ENCODE peak calls at places on chromosomes 12 and 14, in ten cellular contexts. One of them, this sample, is unnamed.
A peak's percentile ranks its signal among the peaks of the same experiment; 100 is the strongest.

GRCh38 chr14:88974991-88975835 is 150.8 kb downstream of the TTC8 start:
- DNase-seq in HFF-Myc: no peak
- DNase-seq in cardiac fibroblast: peak; percentile 14
- DNase-seq in pancreas: no peak
- DNase-seq in IMR-90: no peak
- DNase-seq in MCF 10A: no peak
- DNase-seq in OCI-LY7: no peak
- DNase-seq in AG09319: no peak
- DNase-seq in mesothelial cell of epicardium: no peak
- DNase-seq in WTC11: no peak
- DNase-seq in this sample: no peak

GRCh38 chr14:103401223-103402214 is 16.3 kb downstream of the MARK3 start:
- DNase-seq in HFF-Myc: peak; percentile 57
- DNase-seq in cardiac fibroblast: peak; percentile 72
- DNase-seq in pancreas: no peak
- DNase-seq in IMR-90: peak; percentile 87
- DNase-seq in MCF 10A: peak; percentile 45
- DNase-seq in OCI-LY7: no peak
- DNase-seq in AG09319: no peak
- DNase-seq in mesothelial cell of epicardium: no peak
- DNase-seq in WTC11: no peak
- DNase-seq in this sample: peak; percentile 28

GRCh38 chr12:79938843-79939242 is 3.9 kb upstream of the PPP1R12A start:
- DNase-seq in HFF-Myc: no peak
- DNase-seq in cardiac fibroblast: no peak
- DNase-seq in pancreas: no peak
- DNase-seq in IMR-90: no peak
- DNase-seq in MCF 10A: no peak
- DNase-seq in OCI-LY7: no peak
- DNase-seq in AG09319: no peak
- DNase-seq in mesothelial cell of epicardium: no peak
- DNase-seq in WTC11: no peak
- DNase-seq in this sample: no peak

GRCh38 chr12:108823804-108824203 is 33.6 kb downstream of the SSH1 start:
- DNase-seq in HFF-Myc: no peak
- DNase-seq in cardiac fibroblast: peak; percentile 33
- DNase-seq in pancreas: no peak
- DNase-seq in IMR-90: no peak
- DNase-seq in MCF 10A: no peak
- DNase-seq in OCI-LY7: no peak
- DNase-seq in AG09319: no peak
- DNase-seq in mesothelial cell of epicardium: no peak
- DNase-seq in WTC11: no peak
- DNase-seq in this sample: no peak

GRCh38 chr12:126668538-126668937 is 1598.4 kb upstream of the TMEM132C start:
- DNase-seq in HFF-Myc: peak; percentile 49
- DNase-seq in cardiac fibroblast: peak; percentile 69
- DNase-seq in pancreas: no peak
- DNase-seq in IMR-90: no peak
- DNase-seq in MCF 10A: peak; percentile 97
- DNase-seq in OCI-LY7: no peak
- DNase-seq in AG09319: peak; percentile 81
- DNase-seq in mesothelial cell of epicardium: no peak
- DNase-seq in WTC11: no peak
- DNase-seq in this sample: no peak

GRCh38 chr12:108482717-108483212 is 32.3 kb upstream of the FICD start:
- DNase-seq in HFF-Myc: no peak
- DNase-seq in cardiac fibroblast: no peak
- DNase-seq in pancreas: no peak
- DNase-seq in IMR-90: peak; percentile 6
- DNase-seq in MCF 10A: peak; percentile 68
- DNase-seq in OCI-LY7: no peak
- DNase-seq in AG09319: no peak
- DNase-seq in mesothelial cell of epicardium: no peak
- DNase-seq in WTC11: peak; percentile 25
- DNase-seq in this sample: no peak

GRCh38 chr14:69633238-69633637 is 21.8 kb downstream of the SUSD6 start:
- DNase-seq in HFF-Myc: no peak
- DNase-seq in cardiac fibroblast: no peak
- DNase-seq in pancreas: no peak
- DNase-seq in IMR-90: no peak
- DNase-seq in MCF 10A: no peak
- DNase-seq in OCI-LY7: no peak
- DNase-seq in AG09319: no peak
- DNase-seq in mesothelial cell of epicardium: no peak
- DNase-seq in WTC11: no peak
- DNase-seq in this sample: no peak

GRCh38 chr14:39218171-39218769 is 15.4 kb upstream of the MIA2 start:
- DNase-seq in HFF-Myc: no peak
- DNase-seq in cardiac fibroblast: peak; percentile 62
- DNase-seq in pancreas: no peak
- DNase-seq in IMR-90: peak; percentile 14
- DNase-seq in MCF 10A: peak; percentile 74
- DNase-seq in OCI-LY7: no peak
- DNase-seq in AG09319: no peak
- DNase-seq in mesothelial cell of epicardium: no peak
- DNase-seq in WTC11: no peak
- DNase-seq in this sample: no peak

GRCh38 chr12:127324681-127325080 is 942.3 kb upstream of the TMEM132C start:
- DNase-seq in HFF-Myc: no peak
- DNase-seq in cardiac fibroblast: no peak
- DNase-seq in pancreas: no peak
- DNase-seq in IMR-90: no peak
- DNase-seq in MCF 10A: no peak
- DNase-seq in OCI-LY7: no peak
- DNase-seq in AG09319: no peak
- DNase-seq in mesothelial cell of epicardium: no peak
- DNase-seq in WTC11: no peak
- DNase-seq in this sample: no peak

GRCh38 chr12:93722757-93723567 is 45.8 kb downstream of the CRADD start:
- DNase-seq in HFF-Myc: no peak
- DNase-seq in cardiac fibroblast: no peak
- DNase-seq in pancreas: no peak
- DNase-seq in IMR-90: no peak
- DNase-seq in MCF 10A: peak; percentile 91
- DNase-seq in OCI-LY7: peak; percentile 5
- DNase-seq in AG09319: no peak
- DNase-seq in mesothelial cell of epicardium: no peak
- DNase-seq in WTC11: no peak
- DNase-seq in this sample: no peak

GRCh38 chr12:32615441-32615840 is 63.7 kb upstream of the DNM1L start:
- DNase-seq in HFF-Myc: no peak
- DNase-seq in cardiac fibroblast: no peak
- DNase-seq in pancreas: no peak
- DNase-seq in IMR-90: no peak
- DNase-seq in MCF 10A: no peak
- DNase-seq in OCI-LY7: no peak
- DNase-seq in AG09319: no peak
- DNase-seq in mesothelial cell of epicardium: no peak
- DNase-seq in WTC11: no peak
- DNase-seq in this sample: no peak

GRCh38 chr12:95942106-95942531 is 295 bp downstream of the CCDC38 start:
- DNase-seq in HFF-Myc: no peak
- DNase-seq in cardiac fibroblast: peak; percentile 9
- DNase-seq in pancreas: no peak
- DNase-seq in IMR-90: no peak
- DNase-seq in MCF 10A: no peak
- DNase-seq in OCI-LY7: peak; percentile 40
- DNase-seq in AG09319: no peak
- DNase-seq in mesothelial cell of epicardium: no peak
- DNase-seq in WTC11: no peak
- DNase-seq in this sample: peak; percentile 30

GRCh38 chr14:83425138-83425537 is 1891.5 kb upstream of the SEL1L start:
- DNase-seq in HFF-Myc: no peak
- DNase-seq in cardiac fibroblast: peak; percentile 62
- DNase-seq in pancreas: no peak
- DNase-seq in IMR-90: peak; percentile 42
- DNase-seq in MCF 10A: peak; percentile 46
- DNase-seq in OCI-LY7: no peak
- DNase-seq in AG09319: peak; percentile 12
- DNase-seq in mesothelial cell of epicardium: no peak
- DNase-seq in WTC11: no peak
- DNase-seq in this sample: no peak

GRCh38 chr14:22168092-22168955 is 420.7 kb downstream of the DAD1 start:
- DNase-seq in HFF-Myc: no peak
- DNase-seq in cardiac fibroblast: no peak
- DNase-seq in pancreas: no peak
- DNase-seq in IMR-90: peak; percentile 63
- DNase-seq in MCF 10A: no peak
- DNase-seq in OCI-LY7: peak; percentile 5
- DNase-seq in AG09319: no peak
- DNase-seq in mesothelial cell of epicardium: no peak
- DNase-seq in WTC11: no peak
- DNase-seq in this sample: no peak

GRCh38 chr12:49974677-49975369 is 2.1 kb downstream of the AQP6 start:
- DNase-seq in HFF-Myc: no peak
- DNase-seq in cardiac fibroblast: no peak
- DNase-seq in pancreas: no peak
- DNase-seq in IMR-90: no peak
- DNase-seq in MCF 10A: no peak
- DNase-seq in OCI-LY7: no peak
- DNase-seq in AG09319: no peak
- DNase-seq in mesothelial cell of epicardium: no peak
- DNase-seq in WTC11: no peak
- DNase-seq in this sample: no peak

GRCh38 chr12:48199784-48200198 is 3.3 kb downstream of the OR10AD1 start:
- DNase-seq in HFF-Myc: no peak
- DNase-seq in cardiac fibroblast: peak; percentile 39
- DNase-seq in pancreas: no peak
- DNase-seq in IMR-90: peak; percentile 68
- DNase-seq in MCF 10A: no peak
- DNase-seq in OCI-LY7: no peak
- DNase-seq in AG09319: no peak
- DNase-seq in mesothelial cell of epicardium: no peak
- DNase-seq in WTC11: no peak
- DNase-seq in this sample: no peak

GRCh38 chr12:116880817-116881324 is 370 bp downstream of the HRK start:
- DNase-seq in HFF-Myc: no peak
- DNase-seq in cardiac fibroblast: peak; percentile 34
- DNase-seq in pancreas: peak; percentile 33
- DNase-seq in IMR-90: peak; percentile 45
- DNase-seq in MCF 10A: peak; percentile 54
- DNase-seq in OCI-LY7: peak; percentile 93
- DNase-seq in AG09319: no peak
- DNase-seq in mesothelial cell of epicardium: peak; percentile 73
- DNase-seq in WTC11: peak; percentile 71
- DNase-seq in this sample: peak; percentile 49

GRCh38 chr12:131672311-131672940 is 38.5 kb upstream of the SFSWAP start:
- DNase-seq in HFF-Myc: no peak
- DNase-seq in cardiac fibroblast: no peak
- DNase-seq in pancreas: no peak
- DNase-seq in IMR-90: no peak
- DNase-seq in MCF 10A: no peak
- DNase-seq in OCI-LY7: no peak
- DNase-seq in AG09319: no peak
- DNase-seq in mesothelial cell of epicardium: no peak
- DNase-seq in WTC11: no peak
- DNase-seq in this sample: no peak
- TF ChIP-seq CTCF in HFF-Myc: no peak
- TF ChIP-seq CTCF in cardiac fibroblast: no peak
- TF ChIP-seq CTCF in pancreas: no peak
- TF ChIP-seq CTCF in IMR-90: no peak
- TF ChIP-seq CTCF in MCF 10A: no peak
- TF ChIP-seq CTCF in OCI-LY7: no peak
- TF ChIP-seq CTCF in AG09319: no peak
- TF ChIP-seq CTCF in mesothelial cell of epicardium: no peak
- TF ChIP-seq CTCF in WTC11: no peak
- TF ChIP-seq CTCF in this sample: no peak

GRCh38 chr12:68113644-68114043 is 45.9 kb downstream of the IFNG start:
- DNase-seq in HFF-Myc: no peak
- DNase-seq in cardiac fibroblast: no peak
- DNase-seq in pancreas: no peak
- DNase-seq in IMR-90: no peak
- DNase-seq in MCF 10A: peak; percentile 31
- DNase-seq in OCI-LY7: peak; percentile 22
- DNase-seq in AG09319: no peak
- DNase-seq in mesothelial cell of epicardium: no peak
- DNase-seq in WTC11: peak; percentile 69
- DNase-seq in this sample: peak; percentile 74
- TF ChIP-seq CTCF in HFF-Myc: peak; percentile 44
- TF ChIP-seq CTCF in cardiac fibroblast: peak; percentile 5
- TF ChIP-seq CTCF in pancreas: no peak
- TF ChIP-seq CTCF in IMR-90: no peak
- TF ChIP-seq CTCF in MCF 10A: no peak
- TF ChIP-seq CTCF in OCI-LY7: peak; percentile 72
- TF ChIP-seq CTCF in AG09319: no peak
- TF ChIP-seq CTCF in mesothelial cell of epicardium: peak; percentile 16
- TF ChIP-seq CTCF in WTC11: peak; percentile 34
- TF ChIP-seq CTCF in this sample: peak; percentile 62

GRCh38 chr14:94748667-94749347 is 21.1 kb downstream of the GSC start:
- DNase-seq in HFF-Myc: no peak
- DNase-seq in cardiac fibroblast: no peak
- DNase-seq in pancreas: peak; percentile 33
- DNase-seq in IMR-90: no peak
- DNase-seq in MCF 10A: peak; percentile 56
- DNase-seq in OCI-LY7: peak; percentile 46
- DNase-seq in AG09319: no peak
- DNase-seq in mesothelial cell of epicardium: no peak
- DNase-seq in WTC11: peak; percentile 73
- DNase-seq in this sample: peak; percentile 58
- TF ChIP-seq CTCF in HFF-Myc: peak; percentile 28
- TF ChIP-seq CTCF in cardiac fibroblast: peak; percentile 54
- TF ChIP-seq CTCF in pancreas: no peak
- TF ChIP-seq CTCF in IMR-90: no peak
- TF ChIP-seq CTCF in MCF 10A: peak; percentile 38
- TF ChIP-seq CTCF in OCI-LY7: peak; percentile 83
- TF ChIP-seq CTCF in AG09319: peak; percentile 40
- TF ChIP-seq CTCF in mesothelial cell of epicardium: no peak
- TF ChIP-seq CTCF in WTC11: peak; percentile 37
- TF ChIP-seq CTCF in this sample: peak; percentile 48

GRCh38 chr12:109996483-109996853 is 300 bp upstream of the GIT2 start:
- DNase-seq in HFF-Myc: no peak
- DNase-seq in cardiac fibroblast: no peak
- DNase-seq in pancreas: no peak
- DNase-seq in IMR-90: no peak
- DNase-seq in MCF 10A: no peak
- DNase-seq in OCI-LY7: no peak
- DNase-seq in AG09319: no peak
- DNase-seq in mesothelial cell of epicardium: no peak
- DNase-seq in WTC11: no peak
- DNase-seq in this sample: no peak

GRCh38 chr12:109995366-109995702 is 834 bp downstream of the GIT2 start:
- DNase-seq in HFF-Myc: no peak
- DNase-seq in cardiac fibroblast: no peak
- DNase-seq in pancreas: no peak
- DNase-seq in IMR-90: no peak
- DNase-seq in MCF 10A: no peak
- DNase-seq in OCI-LY7: no peak
- DNase-seq in AG09319: no peak
- DNase-seq in mesothelial cell of epicardium: no peak
- DNase-seq in WTC11: no peak
- DNase-seq in this sample: no peak

GRCh38 chr12:109994262-109995175 is 1.6 kb downstream of the GIT2 start:
- DNase-seq in HFF-Myc: no peak
- DNase-seq in cardiac fibroblast: peak; percentile 30
- DNase-seq in pancreas: no peak
- DNase-seq in IMR-90: no peak
- DNase-seq in MCF 10A: no peak
- DNase-seq in OCI-LY7: peak; percentile 66
- DNase-seq in AG09319: no peak
- DNase-seq in mesothelial cell of epicardium: no peak
- DNase-seq in WTC11: no peak
- DNase-seq in this sample: no peak

GRCh38 chr12:109997393-109997792 is 1.2 kb upstream of the GIT2 start:
- DNase-seq in HFF-Myc: no peak
- DNase-seq in cardiac fibroblast: no peak
- DNase-seq in pancreas: no peak
- DNase-seq in IMR-90: no peak
- DNase-seq in MCF 10A: no peak
- DNase-seq in OCI-LY7: no peak
- DNase-seq in AG09319: no peak
- DNase-seq in mesothelial cell of epicardium: no peak
- DNase-seq in WTC11: no peak
- DNase-seq in this sample: no peak

GRCh38 chr12:109995703-109996482 is at the start of gene GIT2:
- DNase-seq in HFF-Myc: peak; percentile 77
- DNase-seq in cardiac fibroblast: peak; percentile 92
- DNase-seq in pancreas: peak; percentile 94
- DNase-seq in IMR-90: peak; percentile 90
- DNase-seq in MCF 10A: peak; percentile 93
- DNase-seq in OCI-LY7: peak; percentile 99
- DNase-seq in AG09319: peak; percentile 66
- DNase-seq in mesothelial cell of epicardium: peak; percentile 87
- DNase-seq in WTC11: peak; percentile 91
- DNase-seq in this sample: peak; percentile 96
- TF ChIP-seq CTCF in HFF-Myc: no peak
- TF ChIP-seq CTCF in cardiac fibroblast: no peak
- TF ChIP-seq CTCF in pancreas: no peak
- TF ChIP-seq CTCF in IMR-90: peak; percentile 4
- TF ChIP-seq CTCF in MCF 10A: no peak
- TF ChIP-seq CTCF in OCI-LY7: peak; percentile 35
- TF ChIP-seq CTCF in AG09319: no peak
- TF ChIP-seq CTCF in mesothelial cell of epicardium: no peak
- TF ChIP-seq CTCF in WTC11: no peak
- TF ChIP-seq CTCF in this sample: no peak

This sample was measured in activated CD8-positive, alpha-beta T cell treated with anti-CD3 and anti-CD28 coated beads for 36 hours.